ENCODE peak calls at places on chromosomes 11 and 22, in six cellular contexts. E, B, Z, N, V and G are unnamed samples.

GRCh38 chr22:29621761-29622526 is 18.5 kb downstream of the NF2 start:
- DNase-seq in B (no peak), V (no peak), N (peak), Z (no peak), E (no peak), G (no peak)

GRCh38 chr11:1397146-1397861 is 7.6 kb downstream of the BRSK2 start:
- DNase-seq in N (no peak), Z (no peak), E (no peak), B (peak), V (no peak), G (no peak)

GRCh38 chr11:107929611-107930200 is 1.5 kb downstream of the RAB39A start:
- DNase-seq in N (no peak), Z (no peak), V (no peak), E (peak), B (no peak), G (no peak)

GRCh38 chr11:18802381-18803257 is 11.0 kb upstream of the PTPN5 start:
- DNase-seq in Z (no peak), V (peak), N (peak), E (peak), B (no peak), G (no peak)

GRCh38 chr11:45151362-45151982 is 5.0 kb downstream of the PRDM11 start:
- DNase-seq in N (no peak), B (no peak), Z (no peak), E (no peak), V (no peak), G (peak)

GRCh38 chr11:34866375-34866774 is 49.8 kb downstream of the APIP start:
- DNase-seq in B (no peak), E (no peak), Z (no peak), V (no peak), N (peak), G (no peak)

GRCh38 chr11:64025205-64025604 is 10.5 kb upstream of the FLRT1 start:
- DNase-seq in V (no peak), E (no peak), Z (no peak), N (no peak), B (no peak), G (no peak)

GRCh38 chr11:102112654-102112926 is 2.3 kb downstream of the YAP1 start:
- DNase-seq in Z (no peak), V (no peak), N (no peak), E (no peak), B (no peak), G (no peak)

GRCh38 chr22:41094036-41094435 is 1.6 kb downstream of the EP300 start:
- DNase-seq in Z (no peak), N (peak), E (no peak), B (no peak), V (peak), G (no peak)

GRCh38 chr22:17043521-17043920 is 35.5 kb upstream of the GAB4 start:
- DNase-seq in B (no peak), E (no peak), Z (no peak), N (no peak), V (no peak), G (no peak)

GRCh38 chr22:47687364-47687655 is 924.9 kb downstream of the TBC1D22A start:
- DNase-seq in V (no peak), B (no peak), E (no peak), Z (no peak), N (no peak), G (no peak)

GRCh38 chr11:124934862-124935547 is 842 bp downstream of the HEPACAM start:
- DNase-seq in B (no peak), E (no peak), Z (no peak), V (no peak), N (peak), G (no peak)

GRCh38 chr11:58059011-58059358 is 28.2 kb downstream of the OR6Q1 start:
- DNase-seq in V (no peak), N (peak), E (no peak), Z (no peak), B (no peak), G (no peak)

GRCh38 chr22:25134028-25134427 is 65.6 kb upstream of the CRYBB3 start:
- DNase-seq in E (peak), B (no peak), N (no peak), Z (no peak), V (no peak), G (no peak)

GRCh38 chr11:126664193-126664592 is 308.7 kb downstream of the ST3GAL4 start:
- DNase-seq in B (no peak), N (no peak), V (no peak), Z (no peak), E (no peak), G (no peak)

GRCh38 chr11:101128571-101129202 is 926 bp downstream of the PGR start:
- DNase-seq in B (peak), N (no peak), V (no peak), E (no peak), Z (peak), G (peak)

GRCh38 chr11:61954106-61955030 is 4.2 kb downstream of the BEST1 start:
- DNase-seq in E (no peak), N (no peak), Z (peak), B (no peak), V (no peak), G (no peak)

GRCh38 chr22:21067075-21067900 is 21.5 kb downstream of the LRRC74B start:
- DNase-seq in E (peak), N (no peak), Z (no peak), V (no peak), B (no peak), G (no peak)

GRCh38 chr11:27076121-27076589 is 35.5 kb downstream of the BBOX1 start:
- DNase-seq in N (no peak), B (no peak), Z (no peak), V (no peak), E (no peak), G (no peak)

GRCh38 chr11:126341760-126342161 is 13.7 kb upstream of the ST3GAL4 start:
- DNase-seq in E (no peak), B (no peak), Z (no peak), N (peak), V (no peak), G (no peak)

GRCh38 chr11:63909621-63910506 is 7.1 kb downstream of the RCOR2 start:
- DNase-seq in E (no peak), V (no peak), Z (no peak), B (no peak), N (no peak), G (no peak)

GRCh38 chr22:35352214-35353111 is 28.4 kb upstream of the HMOX1 start:
- DNase-seq in B (peak), E (peak), N (no peak), Z (peak), V (peak), G (peak)

GRCh38 chr22:41931701-41932269 is 5.2 kb upstream of the TNFRSF13C start:
- DNase-seq in B (no peak), E (no peak), N (no peak), Z (no peak), V (no peak), G (no peak)

GRCh38 chr11:62709262-62710000 is 2.0 kb downstream of the GNG3 start:
- DNase-seq in V (peak), E (peak), N (peak), B (peak), Z (peak), G (peak)

GRCh38 chr11:71333473-71333872 is 81.1 kb upstream of the SHANK2 start:
- DNase-seq in E (no peak), B (no peak), Z (peak), V (no peak), N (no peak), G (no peak)

GRCh38 chr11:10459029-10459970 is 4.2 kb downstream of the AMPD3 start:
- DNase-seq in V (peak), Z (no peak), B (no peak), E (no peak), N (no peak), G (no peak)

GRCh38 chr11:124600924-124601323 is 10.3 kb upstream of the PANX3 start:
- DNase-seq in B (no peak), V (no peak), Z (no peak), E (no peak), N (no peak), G (no peak)

GRCh38 chr11:72758690-72759389 is 6.6 kb upstream of the ARAP1 start:
- DNase-seq in B (no peak), Z (no peak), E (peak), N (peak), V (no peak), G (no peak)

GRCh38 chr11:90189011-90189410 is 33.8 kb downstream of the CHORDC1 start:
- DNase-seq in N (no peak), B (no peak), V (no peak), E (no peak), Z (no peak), G (no peak)

GRCh38 chr11:120001161-120002135 is 136.5 kb downstream of the TRIM29 start:
- DNase-seq in N (no peak), B (no peak), V (no peak), E (no peak), Z (no peak), G (no peak)

DNA sequence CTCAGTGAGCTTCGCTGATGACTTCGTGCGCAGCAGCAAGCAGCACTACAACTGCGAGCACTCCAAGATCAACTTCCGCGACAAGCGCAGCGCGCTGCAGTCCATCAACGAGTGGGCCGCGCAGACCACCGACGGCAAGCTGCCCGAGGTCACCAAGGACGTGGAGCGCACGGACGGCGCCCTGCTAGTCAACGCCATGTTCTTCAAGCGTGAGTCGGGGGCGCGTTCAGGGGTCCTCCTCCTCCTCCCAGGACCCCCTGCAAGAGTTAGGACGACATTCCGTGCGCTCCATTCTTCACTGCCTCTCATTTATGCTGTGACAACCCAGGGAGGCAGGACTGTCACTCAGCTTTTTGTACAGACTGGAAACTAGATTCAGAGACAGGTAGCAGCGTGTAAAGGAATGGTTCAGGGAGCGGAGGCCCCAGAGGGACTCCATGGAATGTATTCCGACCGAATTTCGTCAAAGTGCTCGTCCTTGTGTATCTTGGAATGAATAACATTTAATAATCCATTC is 4.8 kb downstream of the SERPINH1 start:
- DNase-seq in B (no peak), E (no peak), V (no peak), N (no peak), Z (no peak), G (no peak)
- TF ChIP-seq CTCF in B (no peak), E (no peak), V (no peak), N (no peak), Z (no peak), G (no peak)

GRCh38 chr22:23581252-23581634 is 1.2 kb upstream of the IGLL1 start:
- DNase-seq in Z (no peak), V (no peak), N (no peak), B (no peak), E (no peak), G (no peak)
- H3K27ac ChIP-seq in Z (no peak), V (no peak), N (no peak), B (no peak), E (no peak), G (no peak)

DNA sequence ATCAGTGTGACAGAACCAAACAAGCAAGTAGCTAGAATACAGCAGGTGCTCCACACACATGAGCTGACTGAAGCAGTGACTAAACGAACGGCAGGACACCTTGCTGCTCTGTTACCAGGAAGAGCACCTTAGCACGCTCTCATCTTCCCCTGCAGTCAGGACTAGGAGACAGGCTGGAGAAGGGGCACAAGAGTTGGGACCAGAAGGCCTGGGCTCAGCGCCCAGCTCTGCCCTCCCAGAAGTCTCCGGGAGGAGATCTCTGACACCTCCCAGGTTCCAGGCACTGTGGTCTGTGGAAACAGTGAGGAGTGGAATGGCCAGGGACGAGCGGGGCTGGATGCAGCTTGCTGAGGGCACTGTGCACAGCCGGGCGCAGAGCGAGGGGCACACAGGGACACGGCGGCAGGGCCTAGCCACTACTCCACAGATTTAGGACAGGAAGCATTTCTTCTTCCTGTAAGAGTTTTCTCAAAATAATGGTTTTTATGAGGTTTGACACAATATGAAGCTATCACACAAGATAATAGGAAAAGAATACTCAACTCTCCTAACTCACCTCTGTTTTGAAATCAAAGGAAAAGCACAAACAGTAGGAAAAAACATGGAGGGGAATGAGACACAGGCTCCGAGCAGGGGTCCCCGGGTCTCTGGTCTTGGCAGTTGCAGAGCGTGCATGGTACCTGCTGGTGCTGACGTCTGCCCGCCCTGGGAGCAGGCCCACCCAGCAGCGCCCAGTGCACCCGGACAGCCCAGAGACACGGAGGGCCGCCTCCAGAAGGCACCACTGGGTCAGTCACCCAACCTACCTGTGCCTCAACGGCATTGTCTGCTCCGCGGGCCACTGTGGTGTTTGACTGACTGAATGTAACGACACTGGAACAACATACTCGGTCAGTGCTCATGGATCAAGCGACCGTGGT is 67.6 kb downstream of the NCAPD3 start:
- DNase-seq in B (no peak), E (no peak), V (no peak), Z (no peak), N (no peak), G (no peak)
- H3K4me3 ChIP-seq in B (no peak), E (no peak), V (no peak), Z (no peak), N (no peak), G (no peak)

DNA sequence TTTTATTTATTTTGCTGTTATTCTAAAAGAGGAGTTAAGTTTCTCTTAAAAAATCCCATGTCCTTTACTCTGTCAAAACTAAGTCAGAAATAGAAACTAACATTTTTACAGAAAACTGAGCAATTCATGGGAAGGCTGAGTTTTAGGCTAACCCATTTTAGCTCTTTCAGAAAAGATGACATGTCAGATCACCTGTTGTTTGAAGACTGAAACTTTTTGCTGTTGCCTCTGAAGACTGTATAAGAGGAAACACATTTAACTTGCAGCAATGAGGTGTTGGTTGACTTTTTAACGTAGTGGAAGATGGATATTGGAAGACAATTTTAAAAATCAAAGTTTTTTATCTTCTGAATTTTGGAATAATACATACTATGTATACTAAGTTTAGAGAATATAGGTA is 115.4 kb downstream of the METTL15 start:
- DNase-seq in B (no peak), Z (no peak), N (no peak), V (peak), E (no peak), G (no peak)
- TF ChIP-seq CTCF in B (no peak), Z (no peak), N (no peak), V (no peak), E (no peak), G (no peak)

GRCh38 chr11:86719781-86720463 is 47.5 kb upstream of the ME3 start:
- DNase-seq in Z (no peak), E (no peak), N (peak), V (no peak), B (no peak), G (no peak)
- H3K27ac ChIP-seq in Z (no peak), E (no peak), N (peak), V (no peak), B (no peak), G (no peak)

DNA sequence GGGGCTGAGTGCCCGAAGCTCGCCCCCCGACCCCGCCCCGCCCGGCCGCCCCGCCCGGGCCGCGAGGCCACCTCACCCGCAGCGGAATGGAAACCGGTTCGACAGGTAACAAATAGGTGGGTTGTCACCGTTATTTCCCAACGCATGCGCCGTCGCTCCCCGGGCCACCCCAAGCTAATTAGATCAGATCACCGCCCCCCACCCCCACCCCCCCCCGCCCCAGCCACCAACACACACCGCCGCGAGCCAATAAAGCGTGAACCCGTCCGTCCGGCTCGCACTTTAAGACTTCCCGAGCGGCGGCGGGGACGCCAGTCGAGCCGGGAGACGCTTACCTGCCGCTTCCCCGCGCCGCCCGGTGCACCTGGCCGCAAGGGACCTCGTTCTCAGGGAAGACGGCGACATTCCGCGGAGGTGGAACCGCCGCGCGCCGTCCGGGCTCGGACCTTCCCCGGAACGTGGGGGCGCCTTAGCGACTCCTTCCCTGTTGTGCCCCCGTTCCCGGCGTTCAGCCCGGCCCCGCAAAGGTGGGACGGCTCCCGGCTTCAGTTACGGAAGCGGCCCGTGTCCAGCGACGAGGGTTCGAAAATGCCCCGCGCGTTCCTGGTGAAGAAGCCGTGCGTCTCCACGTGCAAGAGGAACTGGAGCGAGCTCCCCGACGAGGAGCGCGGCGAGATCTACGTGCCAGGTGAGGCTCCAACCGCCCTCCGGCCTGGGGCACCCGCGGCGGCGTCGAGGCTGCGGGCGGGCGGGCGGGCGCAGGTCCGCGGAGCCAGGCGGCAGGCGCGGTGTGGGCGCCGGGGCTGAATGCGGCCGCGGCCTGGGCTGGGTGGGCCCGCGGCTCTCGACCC is at the start of gene OVOL1:
- DNase-seq in E (no peak), V (no peak), Z (peak), B (no peak), N (no peak), G (no peak)
- H3K4me3 ChIP-seq in E (no peak), V (no peak), Z (peak), B (peak), N (no peak), G (peak)

GRCh38 chr11:65859812-65860277 is 388 bp upstream of the MUS81 start:
- DNase-seq in N (no peak), B (no peak), E (peak), V (peak), Z (no peak), G (no peak)

GRCh38 chr11:65859134-65859811 is 960 bp upstream of the MUS81 start:
- DNase-seq in V (peak), E (peak), N (peak), B (peak), Z (peak), G (peak)

GRCh38 chr11:65861533-65862183 is 1.4 kb downstream of the MUS81 start:
- DNase-seq in E (peak), N (no peak), V (no peak), B (no peak), Z (no peak), G (no peak)

GRCh38 chr11:65861165-65861505 is 902 bp downstream of the MUS81 start:
- DNase-seq in V (no peak), E (peak), N (no peak), Z (no peak), B (no peak), G (peak)

GRCh38 chr11:65860278-65861164 is at the start of gene MUS81:
- DNase-seq in B (peak), N (peak), E (peak), V (peak), Z (peak), G (peak)
- TF ChIP-seq CTCF in B (peak), N (peak), E (peak), V (peak), Z (peak), G (peak)

GRCh38 chr11:82858133-82858532 is 42.1 kb downstream of the PRCP start:
- DNase-seq in V (no peak), E (no peak), Z (no peak), N (no peak), B (no peak), G (no peak)
- H3K27ac ChIP-seq in V (no peak), E (peak), Z (no peak), N (peak), B (no peak), G (peak)